ENCODE peak calls at places on chromosomes 16 and 17, in ten cellular contexts. Y, V, N, M, Q, I, P, F, X and W are unnamed samples.

GRCh38 chr17:77281024-77281903 is 140.5 kb downstream of the SEC14L1 start:
- DNase-seq in Y (no peak), V (peak), N (no peak), M (no peak), Q (peak), I (peak), P (peak), F (peak), X (peak), W (no peak)

GRCh38 chr17:71975998-71976649 is 144.7 kb upstream of the SOX9 start:
- DNase-seq in Y (peak), V (no peak), N (peak), M (peak), Q (peak), I (peak), P (no peak), F (peak), X (no peak), W (peak)

GRCh38 chr17:2996938-2997670 is 66.3 kb downstream of the OR1D5 start:
- DNase-seq in Y (no peak), V (no peak), N (no peak), M (no peak), Q (no peak), I (no peak), P (no peak), F (no peak), X (no peak), W (no peak)

GRCh38 chr17:67376509-67376891 is 581 bp upstream of the PITPNC1 start:
- DNase-seq in Y (no peak), V (no peak), N (no peak), M (peak), Q (no peak), I (peak), P (no peak), F (no peak), X (no peak), W (peak)

GRCh38 chr17:65666869-65667268 is 105.4 kb upstream of the AXIN2 start:
- DNase-seq in Y (no peak), V (no peak), N (no peak), M (no peak), Q (no peak), I (peak), P (no peak), F (no peak), X (no peak), W (no peak)

GRCh38 chr16:68718596-68718995 is 18.5 kb upstream of the CDH1 start:
- DNase-seq in Y (no peak), V (no peak), N (no peak), M (no peak), Q (no peak), I (no peak), P (no peak), F (no peak), X (no peak), W (no peak)

GRCh38 chr17:933168-934083 is 46.1 kb downstream of the NXN start:
- DNase-seq in Y (no peak), V (no peak), N (peak), M (no peak), Q (peak), I (peak), P (no peak), F (no peak), X (no peak), W (peak)

GRCh38 chr16:49472598-49472997 is 99.0 kb downstream of the C16orf78 start:
- DNase-seq in Y (no peak), V (no peak), N (peak), M (no peak), Q (peak), I (no peak), P (no peak), F (no peak), X (no peak), W (no peak)

GRCh38 chr17:1228752-1229353 is 41.4 kb upstream of the BHLHA9 start:
- DNase-seq in Y (no peak), V (no peak), N (no peak), M (no peak), Q (peak), I (no peak), P (peak), F (no peak), X (peak), W (no peak)

GRCh38 chr17:67637901-67638641 is 79.7 kb upstream of the NOL11 start:
- DNase-seq in Y (no peak), V (no peak), N (no peak), M (no peak), Q (no peak), I (peak), P (no peak), F (peak), X (no peak), W (no peak)

GRCh38 chr17:29867643-29868181 is 62.3 kb downstream of the SSH2 start:
- DNase-seq in Y (no peak), V (no peak), N (no peak), M (no peak), Q (no peak), I (no peak), P (no peak), F (no peak), X (no peak), W (peak)

GRCh38 chr16:83040174-83040573 is 413.4 kb downstream of the CDH13 start:
- DNase-seq in Y (no peak), V (no peak), N (no peak), M (no peak), Q (no peak), I (peak), P (no peak), F (no peak), X (no peak), W (no peak)

GRCh38 chr16:88798772-88799455 is 4.7 kb upstream of the CDT1 start:
- DNase-seq in Y (no peak), V (no peak), N (no peak), M (no peak), Q (no peak), I (no peak), P (no peak), F (no peak), X (no peak), W (no peak)

GRCh38 chr16:89484923-89485679 is 5.3 kb downstream of the ANKRD11 start:
- DNase-seq in Y (no peak), V (no peak), N (no peak), M (no peak), Q (peak), I (no peak), P (no peak), F (no peak), X (no peak), W (no peak)

GRCh38 chr17:70938311-70938710 is 769.0 kb downstream of the KCNJ2 start:
- DNase-seq in Y (no peak), V (no peak), N (no peak), M (no peak), Q (no peak), I (no peak), P (no peak), F (no peak), X (no peak), W (no peak)

GRCh38 chr17:60557805-60558204 is 31.8 kb upstream of the APPBP2 start:
- DNase-seq in Y (no peak), V (no peak), N (no peak), M (no peak), Q (no peak), I (no peak), P (no peak), F (no peak), X (no peak), W (no peak)

GRCh38 chr17:50052822-50053653 is 2.9 kb upstream of the ITGA3 start:
- DNase-seq in Y (no peak), V (no peak), N (peak), M (no peak), Q (no peak), I (peak), P (no peak), F (peak), X (no peak), W (no peak)

GRCh38 chr17:74804683-74805082 is 28.5 kb upstream of the NAT9 start:
- DNase-seq in Y (no peak), V (no peak), N (no peak), M (no peak), Q (no peak), I (no peak), P (no peak), F (no peak), X (no peak), W (no peak)

GRCh38 chr17:42682400-42683384 is at the start of gene CNTNAP1:
- DNase-seq in Y (peak), V (no peak), N (peak), M (no peak), Q (peak), I (peak), P (no peak), F (peak), X (no peak), W (peak)

GRCh38 chr17:79125503-79125902 is 50.9 kb downstream of the ENGASE start:
- DNase-seq in Y (no peak), V (no peak), N (no peak), M (no peak), Q (no peak), I (no peak), P (no peak), F (no peak), X (no peak), W (peak)

GRCh38 chr16:28258571-28258970 is 33.8 kb upstream of the SBK1 start:
- DNase-seq in Y (no peak), V (no peak), N (no peak), M (no peak), Q (peak), I (peak), P (no peak), F (no peak), X (no peak), W (peak)

GRCh38 chr17:63571632-63572310 is 21.5 kb downstream of the DCAF7 start:
- DNase-seq in Y (no peak), V (no peak), N (no peak), M (no peak), Q (peak), I (peak), P (no peak), F (no peak), X (no peak), W (no peak)

GRCh38 chr16:23896832-23897821 is 61.3 kb downstream of the PRKCB start:
- DNase-seq in Y (no peak), V (no peak), N (no peak), M (no peak), Q (no peak), I (no peak), P (no peak), F (no peak), X (no peak), W (no peak)